ENCODE peak calls at places on chromosome 22, in ten cellular contexts. One of them, this sample, is unnamed.

GRCh38 chr22:37383342-37383741 is 43.9 kb downstream of the ELFN2 start:
- DNase-seq in activated CD4-positive, alpha-beta T cell treated with anti-CD3 and anti-CD28 coated beads, Interleukin-2, amount 10 ng/mL, durations not matched to agents 7 days and 5 days: no peak
- DNase-seq in aorta: no peak
- DNase-seq in NCI-H1105 treated with DMSO at 0.1 percent for 48 hours: no peak
- DNase-seq in GM23248: peak
- DNase-seq in activated naive CD8-positive, alpha-beta T cell treated with anti-CD3 and anti-CD28 coated beads for 36 hours: no peak
- DNase-seq in sigmoid colon: no peak
- DNase-seq in HTR-8/SVneo: no peak
- DNase-seq in LoVo: no peak
- DNase-seq in posterior vena cava: no peak
- DNase-seq in this sample: no peak

GRCh38 chr22:25880524-25880923 is 138.5 kb downstream of the MYO18B start:
- DNase-seq in activated CD4-positive, alpha-beta T cell treated with anti-CD3 and anti-CD28 coated beads, Interleukin-2, amount 10 ng/mL, durations not matched to agents 7 days and 5 days: no peak
- DNase-seq in aorta: no peak
- DNase-seq in NCI-H1105 treated with DMSO at 0.1 percent for 48 hours: no peak
- DNase-seq in GM23248: no peak
- DNase-seq in activated naive CD8-positive, alpha-beta T cell treated with anti-CD3 and anti-CD28 coated beads for 36 hours: no peak
- DNase-seq in sigmoid colon: no peak
- DNase-seq in HTR-8/SVneo: no peak
- DNase-seq in LoVo: no peak
- DNase-seq in posterior vena cava: no peak
- DNase-seq in this sample: no peak

GRCh38 chr22:37561209-37562048 is 1.1 kb downstream of the CDC42EP1 start:
- DNase-seq in activated CD4-positive, alpha-beta T cell treated with anti-CD3 and anti-CD28 coated beads, Interleukin-2, amount 10 ng/mL, durations not matched to agents 7 days and 5 days: peak
- DNase-seq in aorta: peak
- DNase-seq in NCI-H1105 treated with DMSO at 0.1 percent for 48 hours: peak
- DNase-seq in GM23248: peak
- DNase-seq in activated naive CD8-positive, alpha-beta T cell treated with anti-CD3 and anti-CD28 coated beads for 36 hours: peak
- DNase-seq in sigmoid colon: peak
- DNase-seq in HTR-8/SVneo: peak
- DNase-seq in LoVo: peak
- DNase-seq in posterior vena cava: peak
- DNase-seq in this sample: no peak

GRCh38 chr22:23494593-23495266 is 85.4 kb downstream of the IGLL1 start:
- DNase-seq in activated CD4-positive, alpha-beta T cell treated with anti-CD3 and anti-CD28 coated beads, Interleukin-2, amount 10 ng/mL, durations not matched to agents 7 days and 5 days: no peak
- DNase-seq in aorta: no peak
- DNase-seq in NCI-H1105 treated with DMSO at 0.1 percent for 48 hours: no peak
- DNase-seq in GM23248: no peak
- DNase-seq in activated naive CD8-positive, alpha-beta T cell treated with anti-CD3 and anti-CD28 coated beads for 36 hours: no peak
- DNase-seq in sigmoid colon: no peak
- DNase-seq in HTR-8/SVneo: no peak
- DNase-seq in LoVo: no peak
- DNase-seq in posterior vena cava: no peak
- DNase-seq in this sample: no peak

GRCh38 chr22:25125693-25126357 is 73.8 kb upstream of the CRYBB3 start:
- DNase-seq in activated CD4-positive, alpha-beta T cell treated with anti-CD3 and anti-CD28 coated beads, Interleukin-2, amount 10 ng/mL, durations not matched to agents 7 days and 5 days: no peak
- DNase-seq in aorta: no peak
- DNase-seq in NCI-H1105 treated with DMSO at 0.1 percent for 48 hours: peak
- DNase-seq in GM23248: no peak
- DNase-seq in activated naive CD8-positive, alpha-beta T cell treated with anti-CD3 and anti-CD28 coated beads for 36 hours: no peak
- DNase-seq in sigmoid colon: no peak
- DNase-seq in HTR-8/SVneo: no peak
- DNase-seq in LoVo: no peak
- DNase-seq in posterior vena cava: no peak
- DNase-seq in this sample: peak

GRCh38 chr22:29083576-29084566 is 11.0 kb downstream of the KREMEN1 start:
- DNase-seq in activated CD4-positive, alpha-beta T cell treated with anti-CD3 and anti-CD28 coated beads, Interleukin-2, amount 10 ng/mL, durations not matched to agents 7 days and 5 days: no peak
- DNase-seq in aorta: no peak
- DNase-seq in NCI-H1105 treated with DMSO at 0.1 percent for 48 hours: no peak
- DNase-seq in GM23248: no peak
- DNase-seq in activated naive CD8-positive, alpha-beta T cell treated with anti-CD3 and anti-CD28 coated beads for 36 hours: no peak
- DNase-seq in sigmoid colon: no peak
- DNase-seq in HTR-8/SVneo: no peak
- DNase-seq in LoVo: no peak
- DNase-seq in posterior vena cava: no peak
- DNase-seq in this sample: no peak

GRCh38 chr22:50061824-50062355 is 3.8 kb upstream of the TTLL8 start:
- DNase-seq in activated CD4-positive, alpha-beta T cell treated with anti-CD3 and anti-CD28 coated beads, Interleukin-2, amount 10 ng/mL, durations not matched to agents 7 days and 5 days: no peak
- DNase-seq in aorta: peak
- DNase-seq in NCI-H1105 treated with DMSO at 0.1 percent for 48 hours: no peak
- DNase-seq in GM23248: no peak
- DNase-seq in activated naive CD8-positive, alpha-beta T cell treated with anti-CD3 and anti-CD28 coated beads for 36 hours: no peak
- DNase-seq in sigmoid colon: no peak
- DNase-seq in HTR-8/SVneo: no peak
- DNase-seq in LoVo: no peak
- DNase-seq in posterior vena cava: no peak
- DNase-seq in this sample: no peak

GRCh38 chr22:41762980-41763779 is 37.3 kb upstream of the CCDC134 start:
- DNase-seq in activated CD4-positive, alpha-beta T cell treated with anti-CD3 and anti-CD28 coated beads, Interleukin-2, amount 10 ng/mL, durations not matched to agents 7 days and 5 days: peak
- DNase-seq in aorta: no peak
- DNase-seq in NCI-H1105 treated with DMSO at 0.1 percent for 48 hours: peak
- DNase-seq in GM23248: no peak
- DNase-seq in activated naive CD8-positive, alpha-beta T cell treated with anti-CD3 and anti-CD28 coated beads for 36 hours: peak
- DNase-seq in sigmoid colon: no peak
- DNase-seq in HTR-8/SVneo: no peak
- DNase-seq in LoVo: no peak
- DNase-seq in posterior vena cava: peak
- DNase-seq in this sample: no peak

GRCh38 chr22:20130319-20130718 is 1.3 kb upstream of the ZDHHC8 start:
- DNase-seq in activated CD4-positive, alpha-beta T cell treated with anti-CD3 and anti-CD28 coated beads, Interleukin-2, amount 10 ng/mL, durations not matched to agents 7 days and 5 days: peak
- DNase-seq in aorta: no peak
- DNase-seq in NCI-H1105 treated with DMSO at 0.1 percent for 48 hours: peak
- DNase-seq in GM23248: no peak
- DNase-seq in activated naive CD8-positive, alpha-beta T cell treated with anti-CD3 and anti-CD28 coated beads for 36 hours: no peak
- DNase-seq in sigmoid colon: no peak
- DNase-seq in HTR-8/SVneo: no peak
- DNase-seq in LoVo: no peak
- DNase-seq in posterior vena cava: no peak
- DNase-seq in this sample: no peak

This sample was measured in NCI-H2029 treated with DMSO at 0.1 percent for 48 hours.